ENCODE peak calls at places on chromosomes 3 and 15, in five cellular contexts. J is NCI-H1092 treated with DMSO at 0.1 percent for 48 hours, X is ACHN, C is NCI-H2081, M is NCI-H2029. P is an unnamed sample.

GRCh38 chr3:118803096-118803476 is 231.6 kb downstream of the IGSF11 start:
- DNase-seq in J (peak), X (no peak), C (no peak), M (peak), P (no peak)

GRCh38 chr3:113663324-113663750 is 33.1 kb downstream of the USF3 start:
- DNase-seq in J (no peak), X (no peak), C (no peak), M (no peak), P (no peak)

GRCh38 chr3:87088984-87089841 is 98.3 kb upstream of the VGLL3 start:
- DNase-seq in J (no peak), X (no peak), C (peak), M (no peak), P (peak)

GRCh38 chr3:77605308-77605707 is 565.4 kb downstream of the ROBO2 start:
- DNase-seq in J (no peak), X (no peak), C (no peak), M (no peak), P (no peak)

GRCh38 chr15:28132524-28133275 is 33.6 kb upstream of the OCA2 start:
- DNase-seq in J (no peak), X (no peak), C (no peak), M (no peak), P (no peak)

GRCh38 chr3:194091141-194091540 is 44.8 kb upstream of the HES1 start:
- DNase-seq in J (no peak), X (no peak), C (no peak), M (no peak), P (no peak)

GRCh38 chr3:9897408-9898372 is 5.0 kb upstream of the IL17RE start:
- DNase-seq in J (no peak), X (peak), C (peak), M (peak), P (no peak)

GRCh38 chr3:150365132-150365604 is 42.9 kb upstream of the TSC22D2 start:
- DNase-seq in J (no peak), X (peak), C (no peak), M (no peak), P (no peak)

GRCh38 chr15:83613716-83614115 is 40.2 kb upstream of the ADAMTSL3 start:
- DNase-seq in J (no peak), X (peak), C (no peak), M (peak), P (peak)

GRCh38 chr3:46948830-46949671 is 27.5 kb downstream of the CCDC12 start:
- DNase-seq in J (no peak), X (no peak), C (no peak), M (peak), P (no peak)

GRCh38 chr3:46576899-46577298 is 10.8 kb upstream of the LRRC2 start:
- DNase-seq in J (no peak), X (no peak), C (no peak), M (no peak), P (no peak)

GRCh38 chr3:15428539-15428938 is 1.1 kb downstream of the EAF1 start:
- DNase-seq in J (no peak), X (peak), C (no peak), M (no peak), P (no peak)

GRCh38 chr3:80688814-80689213 is 921.0 kb upstream of the ROBO1 start:
- DNase-seq in J (peak), X (peak), C (peak), M (no peak), P (peak)

GRCh38 chr3:170572665-170573253 is 13.1 kb downstream of the SLC7A14 start:
- DNase-seq in J (no peak), X (peak), C (no peak), M (no peak), P (no peak)

GRCh38 chr3:141425523-141426233 is 57.4 kb downstream of the ZBTB38 start:
- DNase-seq in J (no peak), X (no peak), C (no peak), M (no peak), P (no peak)

GRCh38 chr3:129597792-129598381 is 8.6 kb downstream of the PLXND1 start:
- DNase-seq in J (no peak), X (no peak), C (no peak), M (no peak), P (no peak)

GRCh38 chr15:57862761-57863160 is 156.2 kb downstream of the POLR2M start:
- DNase-seq in J (no peak), X (no peak), C (no peak), M (no peak), P (no peak)

P was measured in G401.